ENCODE peak calls at places on chromosome 2, in four cellular contexts. Q is cardiac muscle cell; N is NAMALWA; W is activated CD4-positive, alpha-beta T cell treated with anti-CD3 and anti-CD28 coated beads, Interleukin-2, amount 10 ng/mL, durations not matched to agents 7 days and 5 days. G is an unnamed sample.
A peak's percentile ranks its signal among the peaks of the same experiment; 100 is the strongest.

GRCh38 chr2:145228506-145228905 is 708.6 kb upstream of the ZEB2 start:
- DNase-seq in Q (peak; percentile 13), N (no peak), W (no peak), G (no peak)

GRCh38 chr2:136375017-136375901 is 257.3 kb upstream of the CXCR4 start:
- DNase-seq in Q (no peak), N (no peak), W (peak; percentile 34), G (no peak)

GRCh38 chr2:28613181-28613580 is 117.3 kb downstream of the PLB1 start:
- DNase-seq in Q (no peak), N (no peak), W (peak; percentile 36), G (no peak)

GRCh38 chr2:207863345-207863744 is 93.6 kb upstream of the FZD5 start:
- DNase-seq in Q (no peak), N (no peak), W (no peak), G (no peak)

GRCh38 chr2:239328306-239329191 is 72.3 kb downstream of the HDAC4 start:
- DNase-seq in Q (peak; percentile 97), N (no peak), W (no peak), G (peak; percentile 76)

GRCh38 chr2:9217838-9218770 is 11.5 kb downstream of the ASAP2 start:
- DNase-seq in Q (no peak), N (no peak), W (no peak), G (no peak)

GRCh38 chr2:47639469-47639868 is 143.5 kb upstream of the MSH6 start:
- DNase-seq in Q (no peak), N (no peak), W (no peak), G (no peak)

GRCh38 chr2:239927424-239927981 is 97.6 kb downstream of the NDUFA10 start:
- DNase-seq in Q (peak; percentile 55), N (no peak), W (peak; percentile 66), G (peak; percentile 6)

GRCh38 chr2:84636080-84636971 is 120.0 kb downstream of the DNAH6 start:
- DNase-seq in Q (no peak), N (no peak), W (no peak), G (no peak)

GRCh38 chr2:26740890-26741302 is 23.2 kb upstream of the SLC35F6 start:
- DNase-seq in Q (peak; percentile 47), N (no peak), W (peak; percentile 20), G (peak; percentile 26)

GRCh38 chr2:13996527-13996926 is 636.0 kb upstream of the LRATD1 start:
- DNase-seq in Q (no peak), N (no peak), W (no peak), G (no peak)

GRCh38 chr2:76448956-76449355 is 738.2 kb upstream of the GCFC2 start:
- DNase-seq in Q (no peak), N (no peak), W (no peak), G (no peak)

GRCh38 chr2:53211201-53211774 is 556.3 kb upstream of the CHAC2 start:
- DNase-seq in Q (no peak), N (no peak), W (no peak), G (no peak)

GRCh38 chr2:1600191-1601063 is 143.9 kb downstream of the PXDN start:
- DNase-seq in Q (no peak), N (no peak), W (no peak), G (no peak)

GRCh38 chr2:30147196-30147714 is 448 bp downstream of the YPEL5 start:
- DNase-seq in Q (no peak), N (no peak), W (no peak), G (no peak)

GRCh38 chr2:95372845-95373244 is 29.7 kb upstream of the FAHD2A start:
- DNase-seq in Q (no peak), N (no peak), W (no peak), G (no peak)

GRCh38 chr2:213233438-213234330 is 50.6 kb upstream of the SPAG16 start:
- DNase-seq in Q (no peak), N (no peak), W (no peak), G (no peak)

GRCh38 chr2:16664052-16664731 is 1.4 kb downstream of the CYRIA start:
- DNase-seq in Q (peak; percentile 79), N (peak; percentile 80), W (no peak), G (peak; percentile 30)

GRCh38 chr2:144595686-144596073 is 75.8 kb upstream of the ZEB2 start:
- DNase-seq in Q (no peak), N (peak; percentile 71), W (no peak), G (no peak)

GRCh38 chr2:46142546-46143329 is 154.5 kb upstream of the EPAS1 start:
- DNase-seq in Q (no peak), N (no peak), W (no peak), G (no peak)

GRCh38 chr2:20080839-20081348 is 29.5 kb upstream of the LAPTM4A start:
- DNase-seq in Q (no peak), N (no peak), W (no peak), G (no peak)

GRCh38 chr2:131674174-131674507 is 146.5 kb downstream of the CCDC74A start:
- DNase-seq in Q (no peak), N (no peak), W (no peak), G (no peak)

GRCh38 chr2:17068016-17068415 is 402.4 kb upstream of the CYRIA start:
- DNase-seq in Q (no peak), N (no peak), W (no peak), G (no peak)

GRCh38 chr2:19435815-19436214 is 77.4 kb upstream of the OSR1 start:
- DNase-seq in Q (peak; percentile 35), N (no peak), W (no peak), G (no peak)

GRCh38 chr2:71691747-71692455 is 238.5 kb downstream of the DYSF start:
- DNase-seq in Q (peak; percentile 22), N (no peak), W (no peak), G (no peak)

GRCh38 chr2:227479865-227480475 is 8.0 kb downstream of the AGFG1 start:
- DNase-seq in Q (peak; percentile 83), N (peak; percentile 57), W (no peak), G (no peak)

GRCh38 chr2:74548285-74548918 is 5.3 kb downstream of the LOXL3 start:
- DNase-seq in Q (no peak), N (no peak), W (no peak), G (no peak)

GRCh38 chr2:44389895-44390294 is 28.1 kb downstream of the CAMKMT start:
- DNase-seq in Q (peak; percentile 1), N (peak; percentile 34), W (no peak), G (no peak)

GRCh38 chr2:174663572-174663971 is 66.0 kb upstream of the WIPF1 start:
- DNase-seq in Q (peak; percentile 65), N (no peak), W (no peak), G (no peak)

GRCh38 chr2:44929680-44930273 is 11.7 kb upstream of the SIX3 start:
- DNase-seq in Q (no peak), N (no peak), W (no peak), G (no peak)

G was measured in testis.